ENCODE peak calls at places on chromosome 17, in nine cellular contexts. One of them, this sample, is unnamed.

GRCh38 chr17:27895110-27895895 is 2.1 kb upstream of the LYRM9 start:
- DNase-seq in heart left ventricle: no peak
- DNase-seq in cardiac muscle cell: no peak
- DNase-seq in left ventricle myocardium inferior: no peak
- DNase-seq in skeletal muscle cell: no peak
- DNase-seq in EL: no peak
- DNase-seq in AG10803: no peak
- DNase-seq in AG08396: no peak
- DNase-seq in AG04449: no peak
- DNase-seq in this sample: no peak

GRCh38 chr17:8791910-8792270 is 7.3 kb downstream of the MFSD6L start:
- DNase-seq in heart left ventricle: no peak
- DNase-seq in cardiac muscle cell: no peak
- DNase-seq in left ventricle myocardium inferior: no peak
- DNase-seq in skeletal muscle cell: peak
- DNase-seq in EL: peak
- DNase-seq in AG10803: peak
- DNase-seq in AG08396: peak
- DNase-seq in AG04449: peak
- DNase-seq in this sample: no peak

GRCh38 chr17:74971069-74971841 is 1.3 kb downstream of the HID1 start:
- DNase-seq in heart left ventricle: no peak
- DNase-seq in cardiac muscle cell: peak
- DNase-seq in left ventricle myocardium inferior: no peak
- DNase-seq in skeletal muscle cell: no peak
- DNase-seq in EL: no peak
- DNase-seq in AG10803: no peak
- DNase-seq in AG08396: no peak
- DNase-seq in AG04449: no peak
- DNase-seq in this sample: no peak

GRCh38 chr17:48045270-48046001 is 2.7 kb upstream of the NFE2L1 start:
- DNase-seq in heart left ventricle: no peak
- DNase-seq in cardiac muscle cell: no peak
- DNase-seq in left ventricle myocardium inferior: no peak
- DNase-seq in skeletal muscle cell: no peak
- DNase-seq in EL: peak
- DNase-seq in AG10803: no peak
- DNase-seq in AG08396: no peak
- DNase-seq in AG04449: no peak
- DNase-seq in this sample: no peak

GRCh38 chr17:41772218-41772585 is 14.3 kb downstream of the JUP start:
- DNase-seq in heart left ventricle: no peak
- DNase-seq in cardiac muscle cell: no peak
- DNase-seq in left ventricle myocardium inferior: no peak
- DNase-seq in skeletal muscle cell: no peak
- DNase-seq in EL: no peak
- DNase-seq in AG10803: no peak
- DNase-seq in AG08396: no peak
- DNase-seq in AG04449: no peak
- DNase-seq in this sample: no peak

GRCh38 chr17:7972131-7972785 is 30.2 kb upstream of the GUCY2D start:
- DNase-seq in heart left ventricle: no peak
- DNase-seq in cardiac muscle cell: no peak
- DNase-seq in left ventricle myocardium inferior: no peak
- DNase-seq in skeletal muscle cell: no peak
- DNase-seq in EL: no peak
- DNase-seq in AG10803: no peak
- DNase-seq in AG08396: no peak
- DNase-seq in AG04449: no peak
- DNase-seq in this sample: no peak

GRCh38 chr17:65797809-65798208 is 236.4 kb upstream of the AXIN2 start:
- DNase-seq in heart left ventricle: no peak
- DNase-seq in cardiac muscle cell: peak
- DNase-seq in left ventricle myocardium inferior: no peak
- DNase-seq in skeletal muscle cell: no peak
- DNase-seq in EL: peak
- DNase-seq in AG10803: no peak
- DNase-seq in AG08396: no peak
- DNase-seq in AG04449: no peak
- DNase-seq in this sample: no peak

GRCh38 chr17:61490540-61490975 is 38.3 kb downstream of the TBX4 start:
- DNase-seq in heart left ventricle: no peak
- DNase-seq in cardiac muscle cell: no peak
- DNase-seq in left ventricle myocardium inferior: no peak
- DNase-seq in skeletal muscle cell: no peak
- DNase-seq in EL: peak
- DNase-seq in AG10803: peak
- DNase-seq in AG08396: peak
- DNase-seq in AG04449: peak
- DNase-seq in this sample: no peak

GRCh38 chr17:17819561-17819995 is 17.2 kb downstream of the SREBF1 start:
- DNase-seq in heart left ventricle: peak
- DNase-seq in cardiac muscle cell: no peak
- DNase-seq in left ventricle myocardium inferior: peak
- DNase-seq in skeletal muscle cell: peak
- DNase-seq in EL: peak
- DNase-seq in AG10803: peak
- DNase-seq in AG08396: peak
- DNase-seq in AG04449: peak
- DNase-seq in this sample: no peak

GRCh38 chr17:56292010-56292409 is 138.7 kb downstream of the ANKFN1 start:
- DNase-seq in heart left ventricle: no peak
- DNase-seq in cardiac muscle cell: no peak
- DNase-seq in left ventricle myocardium inferior: no peak
- DNase-seq in skeletal muscle cell: no peak
- DNase-seq in EL: peak
- DNase-seq in AG10803: peak
- DNase-seq in AG08396: peak
- DNase-seq in AG04449: peak
- DNase-seq in this sample: no peak

GRCh38 chr17:47844814-47845453 is 3.9 kb upstream of the SCRN2 start:
- DNase-seq in heart left ventricle: no peak
- DNase-seq in cardiac muscle cell: no peak
- DNase-seq in left ventricle myocardium inferior: no peak
- DNase-seq in skeletal muscle cell: no peak
- DNase-seq in EL: peak
- DNase-seq in AG10803: peak
- DNase-seq in AG08396: peak
- DNase-seq in AG04449: no peak
- DNase-seq in this sample: no peak

GRCh38 chr17:82985973-82986372 is 93.4 kb upstream of the METRNL start:
- DNase-seq in heart left ventricle: peak
- DNase-seq in cardiac muscle cell: peak
- DNase-seq in left ventricle myocardium inferior: no peak
- DNase-seq in skeletal muscle cell: no peak
- DNase-seq in EL: no peak
- DNase-seq in AG10803: peak
- DNase-seq in AG08396: no peak
- DNase-seq in AG04449: no peak
- DNase-seq in this sample: peak

GRCh38 chr17:18362509-18363020 is 785 bp downstream of the SHMT1 start:
- DNase-seq in heart left ventricle: peak
- DNase-seq in cardiac muscle cell: peak
- DNase-seq in left ventricle myocardium inferior: peak
- DNase-seq in skeletal muscle cell: no peak
- DNase-seq in EL: peak
- DNase-seq in AG10803: peak
- DNase-seq in AG08396: peak
- DNase-seq in AG04449: no peak
- DNase-seq in this sample: no peak

GRCh38 chr17:11388061-11388460 is 147.0 kb downstream of the SHISA6 start:
- DNase-seq in heart left ventricle: no peak
- DNase-seq in cardiac muscle cell: peak
- DNase-seq in left ventricle myocardium inferior: no peak
- DNase-seq in skeletal muscle cell: no peak
- DNase-seq in EL: no peak
- DNase-seq in AG10803: no peak
- DNase-seq in AG08396: no peak
- DNase-seq in AG04449: no peak
- DNase-seq in this sample: no peak

GRCh38 chr17:179721-180379 is 1.6 kb downstream of the DOC2B start:
- DNase-seq in heart left ventricle: peak
- DNase-seq in cardiac muscle cell: no peak
- DNase-seq in left ventricle myocardium inferior: no peak
- DNase-seq in skeletal muscle cell: no peak
- DNase-seq in EL: no peak
- DNase-seq in AG10803: no peak
- DNase-seq in AG08396: no peak
- DNase-seq in AG04449: no peak
- DNase-seq in this sample: no peak

GRCh38 chr17:2123467-2124251 is 68.8 kb downstream of the HIC1 start:
- DNase-seq in heart left ventricle: peak
- DNase-seq in cardiac muscle cell: no peak
- DNase-seq in left ventricle myocardium inferior: no peak
- DNase-seq in skeletal muscle cell: no peak
- DNase-seq in EL: peak
- DNase-seq in AG10803: peak
- DNase-seq in AG08396: peak
- DNase-seq in AG04449: no peak
- DNase-seq in this sample: no peak

GRCh38 chr17:12853921-12854320 is 64.6 kb downstream of the ARHGAP44 start:
- DNase-seq in heart left ventricle: no peak
- DNase-seq in cardiac muscle cell: no peak
- DNase-seq in left ventricle myocardium inferior: no peak
- DNase-seq in skeletal muscle cell: no peak
- DNase-seq in EL: no peak
- DNase-seq in AG10803: no peak
- DNase-seq in AG08396: no peak
- DNase-seq in AG04449: no peak
- DNase-seq in this sample: no peak